ENCODE peak calls at places on chromosome 15, in nine cellular contexts. H, D, L, O, V, I, C, R and J are unnamed samples.

GRCh38 chr15:63968700-63969099 is 77.6 kb downstream of the DAPK2 start:
- DNase-seq in L (no peak), O (peak; percentile 67), V (no peak), I (no peak), H (no peak), D (no peak), R (no peak), C (no peak), J (no peak)

GRCh38 chr15:61157933-61158332 is 71.2 kb downstream of the RORA start:
- DNase-seq in C (peak; percentile 33), I (no peak), V (no peak), D (peak; percentile 48), R (peak; percentile 71), H (no peak), L (no peak), O (peak; percentile 31), J (no peak)

GRCh38 chr15:92326236-92326635 is 67.4 kb upstream of the ST8SIA2 start:
- DNase-seq in C (no peak), V (no peak), I (no peak), H (no peak), D (peak; percentile 24), R (no peak), L (no peak), O (no peak), J (no peak)

GRCh38 chr15:62545392-62546227 is 380.5 kb upstream of the C2CD4B start:
- DNase-seq in D (peak; percentile 26), L (no peak), O (peak; percentile 67), C (peak; percentile 61), I (no peak), H (no peak), V (no peak), R (peak; percentile 74), J (no peak)

GRCh38 chr15:97009036-97009555 is 678.6 kb downstream of the NR2F2 start:
- DNase-seq in R (no peak), I (no peak), C (no peak), L (no peak), V (no peak), D (no peak), O (no peak), H (no peak), J (no peak)

GRCh38 chr15:95645791-95646338 is 684.6 kb upstream of the NR2F2 start:
- DNase-seq in O (no peak), I (no peak), C (no peak), D (no peak), L (no peak), V (no peak), H (no peak), R (no peak), J (no peak)

GRCh38 chr15:60721706-60722105 is 242.8 kb upstream of the ICE2 start:
- DNase-seq in D (no peak), C (peak; percentile 37), V (no peak), H (no peak), L (no peak), R (no peak), I (no peak), O (no peak), J (no peak)

GRCh38 chr15:41967506-41968206 is 4.7 kb downstream of the EHD4 start:
- DNase-seq in I (peak; percentile 45), D (no peak), L (no peak), V (no peak), O (peak; percentile 28), C (no peak), H (no peak), R (no peak), J (no peak)

GRCh38 chr15:89397653-89398023 is 63.0 kb upstream of the POLG start:
- DNase-seq in H (no peak), D (no peak), I (no peak), O (no peak), R (no peak), C (no peak), V (no peak), L (no peak), J (no peak)

GRCh38 chr15:89400997-89401590 is 66.5 kb upstream of the POLG start:
- DNase-seq in C (no peak), V (no peak), L (no peak), H (no peak), R (no peak), D (no peak), O (no peak), I (no peak), J (no peak)

GRCh38 chr15:89399070-89399389 is 64.4 kb upstream of the POLG start:
- DNase-seq in H (no peak), O (no peak), D (no peak), V (no peak), I (no peak), R (no peak), C (no peak), L (no peak), J (no peak)

GRCh38 chr15:89400121-89400996 is 65.7 kb upstream of the POLG start:
- DNase-seq in O (no peak), I (no peak), V (no peak), D (no peak), R (no peak), L (peak; percentile 30), C (no peak), H (no peak), J (no peak)

DNA sequence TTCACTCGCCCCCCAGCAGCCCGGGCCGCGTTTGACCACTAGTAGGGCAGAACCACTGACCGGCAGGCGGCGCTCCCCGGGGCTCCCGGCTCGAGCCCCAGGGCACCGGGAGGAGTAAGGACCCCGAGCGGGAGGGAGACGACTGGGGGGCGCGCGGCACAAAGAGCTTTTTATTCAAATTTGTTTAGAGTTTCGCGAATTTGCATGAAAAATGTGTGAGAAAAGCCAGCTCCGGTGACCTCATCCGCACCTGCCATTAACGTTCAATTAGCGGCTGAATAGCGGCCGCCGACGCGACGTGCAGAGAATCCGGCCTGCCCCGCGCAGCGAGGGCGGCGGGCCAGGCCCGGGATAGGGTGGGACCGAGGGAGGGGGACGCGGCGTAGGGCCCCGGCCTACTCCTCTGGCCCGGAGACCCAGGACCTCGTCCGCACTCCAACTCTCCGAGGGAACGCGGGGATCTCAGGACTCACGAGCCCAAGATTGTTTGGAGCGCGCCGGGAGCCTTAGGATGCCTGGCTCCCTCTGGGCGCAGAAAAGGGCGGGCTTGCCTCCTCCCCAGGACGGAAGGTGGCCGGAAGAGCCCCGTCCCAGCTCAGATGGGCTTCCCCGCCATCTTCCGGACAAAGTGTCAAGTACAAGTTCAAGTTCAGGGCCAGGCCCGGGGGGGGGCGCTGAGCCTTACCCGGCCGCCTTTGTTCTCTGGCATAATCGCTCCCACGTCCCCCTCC is 64.9 kb upstream of the POLG start:
- DNase-seq in I (no peak), L (peak; percentile 84), V (no peak), D (no peak), O (peak; percentile 21), R (no peak), H (no peak), C (no peak), J (no peak)
- TF ChIP-seq CTCF in I (peak; percentile 67), L (peak; percentile 62), V (peak; percentile 53), D (no peak), O (peak; percentile 30), R (no peak), H (no peak), C (no peak), J (no peak)

DNA sequence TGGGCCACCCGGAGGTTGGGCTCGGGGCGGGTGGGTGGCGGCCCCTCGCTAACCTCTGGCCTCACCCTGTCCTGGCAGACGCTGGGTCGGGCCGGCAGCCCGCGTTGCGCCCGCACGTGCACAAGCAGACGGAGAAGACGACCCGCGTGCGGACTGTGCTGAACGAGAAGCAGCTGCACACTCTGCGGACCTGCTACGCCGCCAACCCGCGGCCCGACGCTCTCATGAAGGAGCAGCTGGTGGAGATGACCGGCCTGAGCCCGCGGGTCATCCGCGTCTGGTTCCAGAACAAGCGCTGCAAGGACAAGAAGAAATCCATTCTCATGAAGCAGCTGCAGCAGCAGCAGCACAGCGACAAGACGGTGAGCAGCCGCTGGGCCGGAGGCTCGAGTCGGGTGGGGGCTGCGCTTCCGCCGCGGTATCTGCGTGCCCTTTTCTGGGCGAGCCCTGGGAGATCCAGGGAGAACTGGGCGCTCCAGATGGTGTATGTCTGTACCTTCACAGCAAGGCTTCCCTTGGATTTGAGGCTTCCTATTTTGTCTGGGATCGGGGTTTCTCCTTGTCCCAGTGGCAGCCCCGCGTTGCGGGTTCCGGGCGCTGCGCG is 3.7 kb downstream of the ISL2 start:
- DNase-seq in R (peak; percentile 69), D (peak; percentile 23), O (peak; percentile 28), I (no peak), C (peak; percentile 18), H (no peak), V (no peak), L (no peak), J (peak; percentile 58)
- H3K4me3 ChIP-seq in R (peak overlapping the region; percentile 61), D (peak overlapping the region; percentile 9), O (peak overlapping the region; percentile 20), I (peak overlapping the region; percentile 73), C (peak overlapping the region; percentile 16), H (peak overlapping the region; percentile 61), V (no peak overlapping the region), L (no peak overlapping the region), J (peak overlapping the region; percentile 7)

DNA sequence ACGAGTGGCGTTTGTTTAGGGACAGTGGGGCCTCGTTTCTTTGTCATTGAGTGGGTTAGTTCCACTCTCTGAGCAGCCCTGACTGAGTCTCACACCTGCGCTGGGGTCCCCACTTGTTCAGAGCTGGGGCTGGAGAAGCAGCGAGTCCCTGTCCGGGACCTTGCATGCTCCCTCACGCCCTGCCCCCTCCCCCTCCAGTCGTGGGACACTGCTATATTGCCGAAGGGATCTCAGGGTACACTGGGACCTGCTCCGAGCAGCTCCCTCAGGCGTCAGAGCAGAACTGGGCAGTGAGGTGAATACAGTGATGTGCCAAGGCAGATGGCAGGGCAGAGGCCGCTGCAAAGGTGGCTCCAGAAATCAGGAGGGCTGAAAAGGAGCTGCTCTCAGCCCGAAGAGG is 59.9 kb upstream of the KLF13 start:
- DNase-seq in L (no peak), R (no peak), O (peak; percentile 42), H (no peak), D (no peak), V (no peak), C (no peak), I (no peak), J (no peak)
- H3K4me1 ChIP-seq in L (peaks cover 24% of the 10 kb centered on the region), R (peaks cover 16% of the 10 kb centered on the region), O (peaks cover 81% of the 10 kb centered on the region), H (peaks cover 64% of the 10 kb centered on the region), D (peaks cover 25% of the 10 kb centered on the region), V (no peaks in the 10 kb centered on the region), C (peaks cover 31% of the 10 kb centered on the region), I (peaks cover 57% of the 10 kb centered on the region), J (peaks cover 33% of the 10 kb centered on the region)

GRCh38 chr15:79466488-79466887 is 34.4 kb downstream of the MINAR1 start:
- DNase-seq in H (no peak), D (no peak), O (no peak), V (no peak), I (no peak), R (no peak), L (no peak), C (no peak), J (no peak)

GRCh38 chr15:79459666-79460065 is 27.5 kb downstream of the MINAR1 start:
- DNase-seq in R (no peak), L (no peak), H (no peak), V (no peak), I (no peak), C (no peak), D (no peak), O (no peak), J (no peak)

GRCh38 chr15:79458491-79458890 is 26.4 kb downstream of the MINAR1 start:
- DNase-seq in I (no peak), V (no peak), R (no peak), L (no peak), H (no peak), D (no peak), C (no peak), O (no peak), J (no peak)

GRCh38 chr15:79463781-79464270 is 31.7 kb downstream of the MINAR1 start:
- DNase-seq in I (no peak), O (no peak), V (no peak), L (no peak), R (no peak), D (no peak), C (no peak), H (no peak), J (no peak)

GRCh38 chr15:79463043-79463780 is 31.1 kb downstream of the MINAR1 start:
- DNase-seq in C (peak; percentile 71), V (no peak), R (no peak), H (no peak), O (no peak), L (no peak), D (no peak), I (no peak), J (no peak)
- TF ChIP-seq CTCF in C (no peak), V (no peak), R (no peak), H (no peak), O (no peak), L (no peak), D (no peak), I (no peak), J (no peak)